ENCODE peak calls at places on chromosomes 16 and 17, in nine cellular contexts. B is RWPE1; D is AG09309; Z is Daoy; X is amniotic stem cell; L is fibroblast of gingiva; Y is stimulated activated CD4-positive, alpha-beta T cell treated with anti-CD3 and anti-CD28 coated beads, Interleukin-1b, Interleukin-23, amount 100 ng/mL, for 1 hour; N is non-pigmented ciliary epithelial cell; T is CD8-positive, alpha-beta T cell. M is an unnamed sample.

GRCh38 chr17:5825717-5826330 is 241.5 kb upstream of the NLRP1 start:
- DNase-seq in B (no peak), D (no peak), Z (peak), X (no peak), L (no peak), Y (no peak), N (no peak), T (no peak), M (no peak)

GRCh38 chr17:50257574-50258224 is 16.6 kb upstream of the TMEM92 start:
- DNase-seq in B (no peak), D (no peak), Z (no peak), X (no peak), L (no peak), Y (no peak), N (no peak), T (no peak), M (no peak)

GRCh38 chr17:76558210-76559095 is 18.6 kb downstream of the PRCD start:
- DNase-seq in B (no peak), D (no peak), Z (no peak), X (no peak), L (peak), Y (no peak), N (no peak), T (no peak), M (no peak)

GRCh38 chr17:71975998-71976649 is 144.7 kb upstream of the SOX9 start:
- DNase-seq in B (peak), D (peak), Z (peak), X (peak), L (peak), Y (no peak), N (peak), T (no peak), M (peak)

GRCh38 chr17:58092797-58093385 is 9.7 kb downstream of the DYNLL2 start:
- DNase-seq in B (peak), D (no peak), Z (no peak), X (no peak), L (no peak), Y (no peak), N (no peak), T (no peak), M (no peak)

GRCh38 chr17:81166033-81166472 is at the start of gene AATK:
- DNase-seq in B (no peak), D (no peak), Z (no peak), X (no peak), L (no peak), Y (no peak), N (no peak), T (no peak), M (no peak)

GRCh38 chr17:12402963-12403622 is 262.6 kb upstream of the MYOCD start:
- DNase-seq in B (peak), D (peak), Z (peak), X (peak), L (peak), Y (no peak), N (peak), T (no peak), M (no peak)

GRCh38 chr17:35841505-35841904 is 27.2 kb downstream of the HEATR9 start:
- DNase-seq in B (no peak), D (no peak), Z (peak), X (no peak), L (no peak), Y (no peak), N (peak), T (no peak), M (no peak)

GRCh38 chr17:83178533-83179201 is 99.3 kb downstream of the METRNL start:
- DNase-seq in B (no peak), D (no peak), Z (no peak), X (no peak), L (no peak), Y (no peak), N (no peak), T (peak), M (no peak)

GRCh38 chr16:64012166-64012565 is 1109.7 kb downstream of the CDH11 start:
- DNase-seq in B (no peak), D (peak), Z (no peak), X (no peak), L (no peak), Y (no peak), N (no peak), T (no peak), M (no peak)

GRCh38 chr16:11994187-11995119 is 17.9 kb downstream of the SNX29 start:
- DNase-seq in B (no peak), D (no peak), Z (peak), X (no peak), L (no peak), Y (no peak), N (no peak), T (no peak), M (no peak)

GRCh38 chr16:56354016-56354415 is 71.3 kb downstream of the AMFR start:
- DNase-seq in B (no peak), D (no peak), Z (no peak), X (no peak), L (no peak), Y (no peak), N (no peak), T (no peak), M (peak)

GRCh38 chr17:21039839-21040575 is 2.8 kb downstream of the USP22 start:
- DNase-seq in B (peak), D (no peak), Z (peak), X (no peak), L (peak), Y (no peak), N (no peak), T (peak), M (no peak)

GRCh38 chr17:40548982-40549680 is 16.1 kb downstream of the CCR7 start:
- DNase-seq in B (no peak), D (no peak), Z (peak), X (peak), L (peak), Y (no peak), N (peak), T (no peak), M (peak)

GRCh38 chr17:47615766-47616424 is 33.8 kb upstream of the KPNB1 start:
- DNase-seq in B (peak), D (peak), Z (peak), X (no peak), L (peak), Y (no peak), N (no peak), T (no peak), M (no peak)

GRCh38 chr16:85557083-85557975 is 55.8 kb upstream of the GSE1 start:
- DNase-seq in B (peak), D (no peak), Z (peak), X (no peak), L (no peak), Y (no peak), N (no peak), T (peak), M (no peak)

GRCh38 chr16:8625491-8626087 is 4.1 kb downstream of the METTL22 start:
- DNase-seq in B (no peak), D (no peak), Z (no peak), X (no peak), L (no peak), Y (no peak), N (no peak), T (no peak), M (no peak)

GRCh38 chr16:11254913-11255736 is 879 bp downstream of the SOCS1 start:
- DNase-seq in B (peak), D (no peak), Z (peak), X (peak), L (peak), Y (no peak), N (no peak), T (peak), M (no peak)

GRCh38 chr16:81836279-81837054 is 57.4 kb downstream of the PLCG2 start:
- DNase-seq in B (no peak), D (no peak), Z (peak), X (no peak), L (no peak), Y (no peak), N (no peak), T (no peak), M (no peak)

GRCh38 chr16:1287982-1288670 is 21.3 kb upstream of the UBE2I start:
- DNase-seq in B (no peak), D (no peak), Z (no peak), X (no peak), L (no peak), Y (no peak), N (no peak), T (no peak), M (peak)

GRCh38 chr17:31496601-31497000 is 105.1 kb downstream of the RAB11FIP4 start:
- DNase-seq in B (no peak), D (no peak), Z (no peak), X (no peak), L (no peak), Y (no peak), N (no peak), T (no peak), M (no peak)

GRCh38 chr17:66835476-66835875 is 559 bp downstream of the CACNG5 start:
- DNase-seq in B (no peak), D (no peak), Z (no peak), X (no peak), L (no peak), Y (no peak), N (no peak), T (no peak), M (peak)

GRCh38 chr17:63960006-63960405 is 12.7 kb downstream of the SCN4A start:
- DNase-seq in B (no peak), D (no peak), Z (no peak), X (no peak), L (no peak), Y (no peak), N (no peak), T (no peak), M (no peak)

GRCh38 chr17:45436161-45436560 is 3.5 kb upstream of the ARHGAP27 start:
- DNase-seq in B (no peak), D (no peak), Z (no peak), X (no peak), L (no peak), Y (no peak), N (no peak), T (no peak), M (no peak)

GRCh38 chr16:68704232-68704867 is 32.7 kb upstream of the CDH1 start:
- DNase-seq in B (peak), D (peak), Z (peak), X (peak), L (peak), Y (peak), N (peak), T (peak), M (no peak)

GRCh38 chr17:7236808-7237207 is 2.4 kb downstream of the PHF23 start:
- DNase-seq in B (no peak), D (no peak), Z (no peak), X (no peak), L (no peak), Y (no peak), N (no peak), T (no peak), M (no peak)

GRCh38 chr17:27578718-27579085 is 52.3 kb upstream of the LGALS9 start:
- DNase-seq in B (no peak), D (no peak), Z (peak), X (no peak), L (no peak), Y (no peak), N (no peak), T (no peak), M (no peak)

GRCh38 chr17:41793749-41794602 is 7.5 kb upstream of the JUP start:
- DNase-seq in B (no peak), D (no peak), Z (no peak), X (no peak), L (peak), Y (no peak), N (no peak), T (no peak), M (no peak)

GRCh38 chr16:79093554-79093967 is 507.0 kb downstream of the MAF start:
- DNase-seq in B (no peak), D (no peak), Z (peak), X (no peak), L (no peak), Y (no peak), N (no peak), T (peak), M (no peak)

GRCh38 chr16:8646271-8646670 is 24.8 kb downstream of the METTL22 start:
- DNase-seq in B (no peak), D (no peak), Z (no peak), X (no peak), L (no peak), Y (no peak), N (no peak), T (no peak), M (no peak)

GRCh38 chr17:57295526-57296023 is 39.3 kb downstream of the MSI2 start:
- DNase-seq in B (no peak), D (no peak), Z (peak), X (no peak), L (no peak), Y (no peak), N (no peak), T (no peak), M (no peak)

GRCh38 chr17:72600934-72601333 is 480.1 kb downstream of the SOX9 start:
- DNase-seq in B (no peak), D (no peak), Z (peak), X (no peak), L (no peak), Y (no peak), N (no peak), T (no peak), M (no peak)

GRCh38 chr17:57391076-57391825 is 134.9 kb downstream of the MSI2 start:
- DNase-seq in B (no peak), D (no peak), Z (no peak), X (no peak), L (no peak), Y (no peak), N (no peak), T (no peak), M (no peak)